ENCODE peak calls at places on chromosomes 13 and 19, in seven cellular contexts. T, M, Q, G, C, H and N are unnamed samples.

GRCh38 chr19:35351441-35352176 is 3.9 kb downstream of the FFAR1 start:
- DNase-seq in Q (no peak), C (no peak), M (no peak), H (no peak), T (no peak), G (no peak), N (no peak)

GRCh38 chr13:36146513-36147276 is 15.5 kb upstream of the DCLK1 start:
- DNase-seq in G (no peak), T (no peak), H (no peak), Q (no peak), C (no peak), M (no peak), N (no peak)

GRCh38 chr13:48302920-48303330 is 626 bp upstream of the RB1 start:
- DNase-seq in T (no peak), H (no peak), M (no peak), C (no peak), G (no peak), Q (no peak), N (no peak)

GRCh38 chr19:8835446-8835845 is 3.3 kb downstream of the MBD3L1 start:
- DNase-seq in M (no peak), C (no peak), Q (no peak), G (no peak), T (no peak), H (no peak), N (no peak)

GRCh38 chr19:38194061-38194701 is 29.8 kb downstream of the DPF1 start:
- DNase-seq in H (no peak), T (peak), M (no peak), Q (no peak), G (no peak), C (no peak), N (no peak)

GRCh38 chr13:106555631-106556328 is 12.2 kb downstream of the ARGLU1 start:
- DNase-seq in T (no peak), Q (no peak), G (no peak), C (no peak), H (no peak), M (no peak), N (no peak)

GRCh38 chr13:56332671-56333070 is 808.0 kb upstream of the PRR20A start:
- DNase-seq in G (no peak), C (no peak), T (no peak), H (no peak), Q (no peak), M (no peak), N (no peak)

GRCh38 chr19:10079031-10079453 is 7.1 kb upstream of the SHFL start:
- DNase-seq in G (no peak), T (no peak), C (no peak), M (no peak), H (no peak), Q (no peak), N (no peak)

GRCh38 chr13:30924321-30924720 is 8.1 kb upstream of the TEX26 start:
- DNase-seq in H (no peak), M (no peak), C (no peak), Q (no peak), G (no peak), T (no peak), N (no peak)

GRCh38 chr19:35026418-35026817 is 3.9 kb upstream of the SCN1B start:
- DNase-seq in G (no peak), H (no peak), C (no peak), Q (no peak), M (no peak), T (no peak), N (no peak)

GRCh38 chr13:79679334-79679733 is 198.4 kb downstream of the NDFIP2 start:
- DNase-seq in M (peak), Q (no peak), T (peak), G (no peak), C (peak), H (peak), N (no peak)

GRCh38 chr13:99606322-99607089 is 105.2 kb downstream of the TM9SF2 start:
- DNase-seq in T (peak), G (peak), C (peak), H (peak), M (peak), Q (peak), N (peak)

GRCh38 chr13:32587774-32588165 is 1.5 kb downstream of the PDS5B start:
- DNase-seq in C (no peak), M (no peak), Q (no peak), T (no peak), G (no peak), H (no peak), N (no peak)

GRCh38 chr13:51793570-51794273 is 10.2 kb downstream of the DHRS12 start:
- DNase-seq in G (no peak), C (no peak), M (no peak), Q (peak), T (no peak), H (peak), N (no peak)

GRCh38 chr13:45178349-45179142 is 22.3 kb downstream of the KCTD4 start:
- DNase-seq in Q (no peak), H (no peak), T (no peak), G (no peak), C (no peak), M (peak), N (no peak)

GRCh38 chr19:38268539-38268938 is 4.2 kb downstream of the SPINT2 start:
- DNase-seq in H (no peak), Q (no peak), T (no peak), M (no peak), G (no peak), C (no peak), N (peak)

GRCh38 chr19:33796164-33797100 is at the start of gene KCTD15:
- DNase-seq in G (no peak), M (peak), H (peak), C (peak), Q (peak), T (no peak), N (peak)

GRCh38 chr13:56528040-56528760 is 612.5 kb upstream of the PRR20A start:
- DNase-seq in M (no peak), Q (no peak), T (no peak), C (no peak), G (no peak), H (no peak), N (no peak)

GRCh38 chr19:49546825-49547565 is 19.2 kb downstream of the RCN3 start:
- DNase-seq in G (peak), C (peak), Q (peak), M (peak), T (peak), H (peak), N (peak)

GRCh38 chr19:47714339-47714738 is 1.1 kb downstream of the EHD2 start:
- DNase-seq in T (no peak), Q (no peak), M (no peak), C (no peak), G (no peak), H (no peak), N (no peak)